ENCODE peak calls at places on chromosomes 13 and 19, in six cellular contexts. One of them, this sample, is unnamed.

GRCh38 chr13:110520431-110521295 is 40.9 kb downstream of the RAB20 start:
- DNase-seq in pancreas: peak
- DNase-seq in BJ: no peak
- DNase-seq in cardiac muscle cell: peak
- DNase-seq in bronchial epithelial cell: no peak
- DNase-seq in AG04450: peak
- DNase-seq in this sample: peak

GRCh38 chr13:113756441-113757097 is 2.5 kb upstream of the TMEM255B start:
- DNase-seq in pancreas: no peak
- DNase-seq in BJ: no peak
- DNase-seq in cardiac muscle cell: peak
- DNase-seq in bronchial epithelial cell: peak
- DNase-seq in AG04450: no peak
- DNase-seq in this sample: no peak

GRCh38 chr13:36344886-36345437 is 1.2 kb downstream of the SPART start:
- DNase-seq in pancreas: no peak
- DNase-seq in BJ: no peak
- DNase-seq in cardiac muscle cell: peak
- DNase-seq in bronchial epithelial cell: no peak
- DNase-seq in AG04450: no peak
- DNase-seq in this sample: no peak

GRCh38 chr19:45166723-45167252 is 6.0 kb upstream of the NKPD1 start:
- DNase-seq in pancreas: no peak
- DNase-seq in BJ: no peak
- DNase-seq in cardiac muscle cell: no peak
- DNase-seq in bronchial epithelial cell: no peak
- DNase-seq in AG04450: no peak
- DNase-seq in this sample: no peak

GRCh38 chr13:90696656-90697055 is 650.8 kb upstream of the MIR17HG start:
- DNase-seq in pancreas: no peak
- DNase-seq in BJ: no peak
- DNase-seq in cardiac muscle cell: peak
- DNase-seq in bronchial epithelial cell: peak
- DNase-seq in AG04450: no peak
- DNase-seq in this sample: no peak

GRCh38 chr13:107200491-107200890 is 632.6 kb upstream of the ARGLU1 start:
- DNase-seq in pancreas: no peak
- DNase-seq in BJ: no peak
- DNase-seq in cardiac muscle cell: no peak
- DNase-seq in bronchial epithelial cell: no peak
- DNase-seq in AG04450: no peak
- DNase-seq in this sample: no peak

GRCh38 chr19:13841339-13842293 is 35.3 kb upstream of the NANOS3 start:
- DNase-seq in pancreas: peak
- DNase-seq in BJ: no peak
- DNase-seq in cardiac muscle cell: peak
- DNase-seq in bronchial epithelial cell: no peak
- DNase-seq in AG04450: no peak
- DNase-seq in this sample: no peak

GRCh38 chr13:67792151-67792665 is 562.1 kb upstream of the PCDH9 start:
- DNase-seq in pancreas: no peak
- DNase-seq in BJ: no peak
- DNase-seq in cardiac muscle cell: no peak
- DNase-seq in bronchial epithelial cell: no peak
- DNase-seq in AG04450: no peak
- DNase-seq in this sample: no peak

GRCh38 chr13:59119475-59119874 is 1044.3 kb downstream of the DIAPH3 start:
- DNase-seq in pancreas: no peak
- DNase-seq in BJ: no peak
- DNase-seq in cardiac muscle cell: no peak
- DNase-seq in bronchial epithelial cell: no peak
- DNase-seq in AG04450: no peak
- DNase-seq in this sample: no peak

GRCh38 chr13:49098198-49098597 is 121.9 kb upstream of the MLNR start:
- DNase-seq in pancreas: peak
- DNase-seq in BJ: peak
- DNase-seq in cardiac muscle cell: peak
- DNase-seq in bronchial epithelial cell: peak
- DNase-seq in AG04450: peak
- DNase-seq in this sample: no peak

GRCh38 chr19:43720936-43721335 is 5.1 kb downstream of the IRGC start:
- DNase-seq in pancreas: no peak
- DNase-seq in BJ: no peak
- DNase-seq in cardiac muscle cell: no peak
- DNase-seq in bronchial epithelial cell: no peak
- DNase-seq in AG04450: no peak
- DNase-seq in this sample: no peak

GRCh38 chr19:50893047-50893737 is 18.0 kb downstream of the KLK4 start:
- DNase-seq in pancreas: no peak
- DNase-seq in BJ: no peak
- DNase-seq in cardiac muscle cell: no peak
- DNase-seq in bronchial epithelial cell: no peak
- DNase-seq in AG04450: no peak
- DNase-seq in this sample: no peak

GRCh38 chr19:1736916-1737315 is 16.4 kb upstream of the ONECUT3 start:
- DNase-seq in pancreas: no peak
- DNase-seq in BJ: no peak
- DNase-seq in cardiac muscle cell: no peak
- DNase-seq in bronchial epithelial cell: no peak
- DNase-seq in AG04450: no peak
- DNase-seq in this sample: no peak

GRCh38 chr13:51778407-51778806 is 25.6 kb downstream of the DHRS12 start:
- DNase-seq in pancreas: peak
- DNase-seq in BJ: no peak
- DNase-seq in cardiac muscle cell: no peak
- DNase-seq in bronchial epithelial cell: no peak
- DNase-seq in AG04450: no peak
- DNase-seq in this sample: no peak

GRCh38 chr13:111177803-111178389 is 62.8 kb downstream of the ARHGEF7 start:
- DNase-seq in pancreas: no peak
- DNase-seq in BJ: peak
- DNase-seq in cardiac muscle cell: peak
- DNase-seq in bronchial epithelial cell: peak
- DNase-seq in AG04450: no peak
- DNase-seq in this sample: no peak

GRCh38 chr19:33804021-33804799 is 7.5 kb downstream of the KCTD15 start:
- DNase-seq in pancreas: peak
- DNase-seq in BJ: no peak
- DNase-seq in cardiac muscle cell: peak
- DNase-seq in bronchial epithelial cell: peak
- DNase-seq in AG04450: no peak
- DNase-seq in this sample: peak

GRCh38 chr19:43747557-43748204 is 7.1 kb downstream of the SMG9 start:
- DNase-seq in pancreas: no peak
- DNase-seq in BJ: no peak
- DNase-seq in cardiac muscle cell: no peak
- DNase-seq in bronchial epithelial cell: no peak
- DNase-seq in AG04450: no peak
- DNase-seq in this sample: no peak

GRCh38 chr13:30466358-30466714 is 600 bp upstream of the HMGB1 start:
- DNase-seq in pancreas: no peak
- DNase-seq in BJ: no peak
- DNase-seq in cardiac muscle cell: no peak
- DNase-seq in bronchial epithelial cell: peak
- DNase-seq in AG04450: no peak
- DNase-seq in this sample: no peak

GRCh38 chr13:30835442-30835841 is 70.6 kb upstream of the MEDAG start:
- DNase-seq in pancreas: no peak
- DNase-seq in BJ: no peak
- DNase-seq in cardiac muscle cell: peak
- DNase-seq in bronchial epithelial cell: no peak
- DNase-seq in AG04450: peak
- DNase-seq in this sample: no peak

GRCh38 chr13:102608944-102609343 is 12.2 kb downstream of the TPP2 start:
- DNase-seq in pancreas: no peak
- DNase-seq in BJ: no peak
- DNase-seq in cardiac muscle cell: no peak
- DNase-seq in bronchial epithelial cell: peak
- DNase-seq in AG04450: no peak
- DNase-seq in this sample: no peak

GRCh38 chr19:15330801-15331418 is 1.4 kb downstream of the BRD4 start:
- DNase-seq in pancreas: no peak
- DNase-seq in BJ: peak
- DNase-seq in cardiac muscle cell: peak
- DNase-seq in bronchial epithelial cell: peak
- DNase-seq in AG04450: peak
- DNase-seq in this sample: no peak

GRCh38 chr19:3366761-3367571 is 583 bp downstream of the NFIC start:
- DNase-seq in pancreas: peak
- DNase-seq in BJ: no peak
- DNase-seq in cardiac muscle cell: peak
- DNase-seq in bronchial epithelial cell: no peak
- DNase-seq in AG04450: no peak
- DNase-seq in this sample: no peak

GRCh38 chr13:80870186-80870585 is 529.3 kb upstream of the SPRY2 start:
- DNase-seq in pancreas: no peak
- DNase-seq in BJ: no peak
- DNase-seq in cardiac muscle cell: no peak
- DNase-seq in bronchial epithelial cell: peak
- DNase-seq in AG04450: no peak
- DNase-seq in this sample: no peak

GRCh38 chr19:5964816-5965565 is 12.9 kb downstream of the RANBP3 start:
- DNase-seq in pancreas: no peak
- DNase-seq in BJ: no peak
- DNase-seq in cardiac muscle cell: no peak
- DNase-seq in bronchial epithelial cell: no peak
- DNase-seq in AG04450: no peak
- DNase-seq in this sample: no peak

GRCh38 chr19:5183616-5184015 is 157.0 kb downstream of the PTPRS start:
- DNase-seq in pancreas: no peak
- DNase-seq in BJ: no peak
- DNase-seq in cardiac muscle cell: no peak
- DNase-seq in bronchial epithelial cell: peak
- DNase-seq in AG04450: no peak
- DNase-seq in this sample: no peak

GRCh38 chr19:11435833-11436313 is 438 bp downstream of the PRKCSH start:
- DNase-seq in pancreas: no peak
- DNase-seq in BJ: no peak
- DNase-seq in cardiac muscle cell: peak
- DNase-seq in bronchial epithelial cell: peak
- DNase-seq in AG04450: peak
- DNase-seq in this sample: no peak

GRCh38 chr13:114319441-114319871 is 5.2 kb downstream of the CHAMP1 start:
- DNase-seq in pancreas: no peak
- DNase-seq in BJ: peak
- DNase-seq in cardiac muscle cell: peak
- DNase-seq in bronchial epithelial cell: no peak
- DNase-seq in AG04450: peak
- DNase-seq in this sample: no peak

GRCh38 chr13:46607768-46608553 is 55.0 kb downstream of the LRCH1 start:
- DNase-seq in pancreas: no peak
- DNase-seq in BJ: no peak
- DNase-seq in cardiac muscle cell: no peak
- DNase-seq in bronchial epithelial cell: no peak
- DNase-seq in AG04450: no peak
- DNase-seq in this sample: peak

GRCh38 chr13:30900952-30901749 is 4.9 kb upstream of the MEDAG start:
- DNase-seq in pancreas: no peak
- DNase-seq in BJ: no peak
- DNase-seq in cardiac muscle cell: no peak
- DNase-seq in bronchial epithelial cell: no peak
- DNase-seq in AG04450: no peak
- DNase-seq in this sample: no peak

GRCh38 chr13:44311011-44311481 is 62.6 kb upstream of the SERP2 start:
- DNase-seq in pancreas: no peak
- DNase-seq in BJ: no peak
- DNase-seq in cardiac muscle cell: peak
- DNase-seq in bronchial epithelial cell: peak
- DNase-seq in AG04450: no peak
- DNase-seq in this sample: no peak

GRCh38 chr13:65217459-65217858 is 2012.7 kb downstream of the PCDH9 start:
- DNase-seq in pancreas: no peak
- DNase-seq in BJ: no peak
- DNase-seq in cardiac muscle cell: no peak
- DNase-seq in bronchial epithelial cell: no peak
- DNase-seq in AG04450: no peak
- DNase-seq in this sample: no peak

GRCh38 chr19:10010247-10010691 is at the start of gene COL5A3:
- DNase-seq in pancreas: peak
- DNase-seq in BJ: no peak
- DNase-seq in cardiac muscle cell: peak
- DNase-seq in bronchial epithelial cell: peak
- DNase-seq in AG04450: no peak
- DNase-seq in this sample: no peak
- H3K4me3 ChIP-seq in pancreas: no peak
- H3K4me3 ChIP-seq in BJ: peak
- H3K4me3 ChIP-seq in cardiac muscle cell: no peak
- H3K4me3 ChIP-seq in bronchial epithelial cell: peak
- H3K4me3 ChIP-seq in AG04450: peak
- H3K4me3 ChIP-seq in this sample: no peak

GRCh38 chr19:48804496-48804895 is 6.3 kb downstream of the BCAT2 start:
- DNase-seq in pancreas: no peak
- DNase-seq in BJ: no peak
- DNase-seq in cardiac muscle cell: no peak
- DNase-seq in bronchial epithelial cell: no peak
- DNase-seq in AG04450: no peak
- DNase-seq in this sample: no peak

GRCh38 chr19:48807590-48808308 is 3.1 kb downstream of the BCAT2 start:
- DNase-seq in pancreas: no peak
- DNase-seq in BJ: no peak
- DNase-seq in cardiac muscle cell: no peak
- DNase-seq in bronchial epithelial cell: no peak
- DNase-seq in AG04450: no peak
- DNase-seq in this sample: no peak

GRCh38 chr19:48805452-48805851 is 5.4 kb downstream of the BCAT2 start:
- DNase-seq in pancreas: no peak
- DNase-seq in BJ: no peak
- DNase-seq in cardiac muscle cell: no peak
- DNase-seq in bronchial epithelial cell: no peak
- DNase-seq in AG04450: no peak
- DNase-seq in this sample: no peak

GRCh38 chr19:48806818-48807589 is 3.8 kb downstream of the BCAT2 start:
- DNase-seq in pancreas: no peak
- DNase-seq in BJ: no peak
- DNase-seq in cardiac muscle cell: peak
- DNase-seq in bronchial epithelial cell: peak
- DNase-seq in AG04450: no peak
- DNase-seq in this sample: no peak

GRCh38 chr19:48806518-48806817 is 4.4 kb downstream of the BCAT2 start:
- DNase-seq in pancreas: no peak
- DNase-seq in BJ: no peak
- DNase-seq in cardiac muscle cell: no peak
- DNase-seq in bronchial epithelial cell: no peak
- DNase-seq in AG04450: no peak
- DNase-seq in this sample: no peak
- TF ChIP-seq CTCF in pancreas: no peak
- TF ChIP-seq CTCF in BJ: no peak
- TF ChIP-seq CTCF in cardiac muscle cell: no peak
- TF ChIP-seq CTCF in bronchial epithelial cell: no peak
- TF ChIP-seq CTCF in AG04450: no peak
- TF ChIP-seq CTCF in this sample: no peak

GRCh38 chr19:35039881-35040456 is 1.6 kb upstream of the HPN start:
- DNase-seq in pancreas: no peak
- DNase-seq in BJ: no peak
- DNase-seq in cardiac muscle cell: no peak
- DNase-seq in bronchial epithelial cell: no peak
- DNase-seq in AG04450: no peak
- DNase-seq in this sample: no peak
- H3K4me3 ChIP-seq in pancreas: no peak
- H3K4me3 ChIP-seq in BJ: no peak
- H3K4me3 ChIP-seq in cardiac muscle cell: no peak
- H3K4me3 ChIP-seq in bronchial epithelial cell: no peak
- H3K4me3 ChIP-seq in AG04450: no peak
- H3K4me3 ChIP-seq in this sample: no peak

GRCh38 chr19:31314849-31315620 is 34.2 kb downstream of the TSHZ3 start:
- DNase-seq in pancreas: no peak
- DNase-seq in BJ: no peak
- DNase-seq in cardiac muscle cell: no peak
- DNase-seq in bronchial epithelial cell: no peak
- DNase-seq in AG04450: no peak
- DNase-seq in this sample: no peak
- TF ChIP-seq CTCF in pancreas: no peak
- TF ChIP-seq CTCF in BJ: peak
- TF ChIP-seq CTCF in cardiac muscle cell: peak
- TF ChIP-seq CTCF in bronchial epithelial cell: peak
- TF ChIP-seq CTCF in AG04450: peak
- TF ChIP-seq CTCF in this sample: peak